ENCODE peak calls at places on chromosomes 11 and 22, in four cellular contexts. H is spleen, Z is esophagus squamous epithelium, U is Peyer's patch. J is an unnamed sample.

GRCh38 chr11:104870910-104871309 is 27.4 kb downstream of the CASP12 start:
- DNase-seq in H (no peak), Z (no peak), U (no peak), J (no peak)

GRCh38 chr11:86202013-86202336 is 42.6 kb upstream of the EED start:
- DNase-seq in H (no peak), Z (no peak), U (no peak), J (no peak)

GRCh38 chr11:61918251-61919112 is 1.1 kb upstream of the RAB3IL1 start:
- DNase-seq in H (no peak), Z (no peak), U (no peak), J (peak)

GRCh38 chr11:57153448-57153847 is 28.3 kb upstream of the LRRC55 start:
- DNase-seq in H (no peak), Z (no peak), U (no peak), J (no peak)

GRCh38 chr11:68541983-68542382 is 81.4 kb downstream of the PPP6R3 start:
- DNase-seq in H (no peak), Z (no peak), U (no peak), J (no peak)

GRCh38 chr11:79076526-79077115 is 364.2 kb downstream of the TENM4 start:
- DNase-seq in H (no peak), Z (no peak), U (no peak), J (peak)

GRCh38 chr22:44085743-44086741 is 61.9 kb downstream of the PARVB start:
- DNase-seq in H (no peak), Z (no peak), U (peak), J (no peak)

GRCh38 chr11:134632347-134633119 is 220.5 kb upstream of the B3GAT1 start:
- DNase-seq in H (peak), Z (no peak), U (no peak), J (peak)

GRCh38 chr11:115613986-115614625 is 109.9 kb upstream of the CADM1 start:
- DNase-seq in H (no peak), Z (no peak), U (no peak), J (no peak)

GRCh38 chr11:76459299-76459698 is 14.5 kb downstream of the EMSY start:
- DNase-seq in H (no peak), Z (no peak), U (no peak), J (no peak)

GRCh38 chr11:83157755-83158473 is 983 bp downstream of the PCF11 start:
- DNase-seq in H (peak), Z (no peak), U (peak), J (peak)

GRCh38 chr11:126391970-126392637 is 36.6 kb downstream of the ST3GAL4 start:
- DNase-seq in H (peak), Z (no peak), U (no peak), J (no peak)

GRCh38 chr11:75478690-75479597 is 45.9 kb upstream of the KLHL35 start:
- DNase-seq in H (no peak), Z (no peak), U (no peak), J (no peak)

GRCh38 chr11:92740251-92740650 is 229.2 kb upstream of the MTNR1B start:
- DNase-seq in H (no peak), Z (no peak), U (no peak), J (no peak)

DNA sequence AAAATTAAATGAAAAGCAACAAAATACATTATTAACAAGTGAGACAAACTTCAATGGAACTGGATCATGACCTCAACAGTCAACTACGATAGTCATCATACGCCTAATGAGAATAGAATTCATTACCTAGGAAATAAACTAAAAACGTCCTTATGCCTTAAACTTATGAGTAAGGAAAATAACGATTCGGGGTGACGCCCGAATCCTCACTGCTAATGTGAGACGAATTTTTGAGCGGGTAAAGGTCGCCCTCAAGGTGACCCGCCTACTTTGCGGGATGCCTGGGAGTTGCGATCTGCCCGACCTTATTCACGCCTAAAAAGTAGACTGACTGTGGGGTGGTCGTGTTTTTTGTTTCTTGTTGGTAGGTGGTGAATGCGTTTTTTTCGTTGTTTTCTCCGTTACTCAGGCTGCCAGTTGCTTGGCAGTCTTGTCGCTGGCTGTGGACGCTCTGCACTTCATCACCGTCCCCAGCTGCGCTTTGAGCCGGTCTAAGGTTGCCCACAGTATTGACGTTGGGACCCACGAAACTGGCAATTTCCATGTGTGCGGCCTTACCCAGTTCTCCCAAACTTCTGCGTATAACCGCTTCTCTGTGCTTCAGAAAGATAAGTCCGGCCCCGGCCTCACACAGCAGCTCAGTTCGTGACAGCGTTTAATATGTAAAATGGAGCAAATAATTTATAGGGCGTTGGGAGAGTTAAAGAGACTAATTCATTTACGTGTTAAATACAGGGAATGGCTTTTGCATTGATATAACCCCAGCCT is 593 bp upstream of the POLDIP3 start:
- DNase-seq in H (peak), Z (peak), U (peak), J (peak)
- TF ChIP-seq POLR2A in H (peak), Z (peak), U (peak), J (peak)

GRCh38 chr11:41660585-41660984 is 201.1 kb upstream of the LRRC4C start:
- DNase-seq in H (no peak), Z (no peak), U (no peak), J (no peak)
- TF ChIP-seq CTCF in H (no peak), Z (no peak), U (no peak), J (no peak)

GRCh38 chr22:23072035-23072910 is 2.0 kb downstream of the GNAZ start:
- DNase-seq in H (peak), Z (no peak), U (no peak), J (peak)
- H3K4me3 ChIP-seq in H (no peak), Z (no peak), U (no peak), J (no peak)

GRCh38 chr22:21974058-21974649 is 8.4 kb downstream of the TOP3B start:
- DNase-seq in H (no peak), Z (no peak), U (no peak), J (no peak)

GRCh38 chr22:21972293-21972779 is 10.3 kb downstream of the TOP3B start:
- DNase-seq in H (no peak), Z (no peak), U (peak), J (no peak)

GRCh38 chr22:21970800-21971617 is 11.6 kb downstream of the TOP3B start:
- DNase-seq in H (no peak), Z (no peak), U (no peak), J (no peak)

GRCh38 chr22:21971858-21972275 is 10.7 kb downstream of the TOP3B start:
- DNase-seq in H (no peak), Z (no peak), U (no peak), J (no peak)

GRCh38 chr22:21972806-21973205 is 9.8 kb downstream of the TOP3B start:
- DNase-seq in H (no peak), Z (no peak), U (no peak), J (no peak)
- TF ChIP-seq POLR2A in H (no peak), Z (no peak), U (no peak), J (no peak)

GRCh38 chr22:24485608-24486007 is 9.5 kb upstream of the UPB1 start:
- DNase-seq in H (no peak), Z (no peak), U (no peak), J (no peak)
- TF ChIP-seq CTCF in H (peak), Z (peak), U (no peak), J (no peak)